ENCODE peak calls at places on chromosomes 2 and 18, in six cellular contexts. One of them, this sample, is unnamed.

GRCh38 chr18:55321268-55322175 is 266.5 kb downstream of the TCF4 start:
- DNase-seq in posterior vena cava: peak
- DNase-seq in NCI-H1092 treated with DMSO at 0.1 percent for 48 hours: peak
- DNase-seq in suprapubic skin: peak
- DNase-seq in H7: peak
- DNase-seq in omental fat pad: peak
- DNase-seq in this sample: peak

GRCh38 chr18:79515331-79515730 is 119.6 kb downstream of the NFATC1 start:
- DNase-seq in posterior vena cava: no peak
- DNase-seq in suprapubic skin: no peak
- DNase-seq in omental fat pad: no peak
- DNase-seq in NCI-H1092 treated with DMSO at 0.1 percent for 48 hours: no peak
- DNase-seq in H7: peak
- DNase-seq in this sample: no peak

GRCh38 chr2:59176737-59177136 is 935.6 kb upstream of the FANCL start:
- DNase-seq in H7: no peak
- DNase-seq in posterior vena cava: no peak
- DNase-seq in suprapubic skin: no peak
- DNase-seq in omental fat pad: no peak
- DNase-seq in NCI-H1092 treated with DMSO at 0.1 percent for 48 hours: no peak
- DNase-seq in this sample: no peak

GRCh38 chr18:37484893-37485834 is 80.4 kb downstream of the CELF4 start:
- DNase-seq in H7: peak
- DNase-seq in NCI-H1092 treated with DMSO at 0.1 percent for 48 hours: peak
- DNase-seq in posterior vena cava: no peak
- DNase-seq in omental fat pad: no peak
- DNase-seq in suprapubic skin: no peak
- DNase-seq in this sample: no peak

GRCh38 chr18:78587096-78587495 is 392.5 kb upstream of the SALL3 start:
- DNase-seq in H7: no peak
- DNase-seq in omental fat pad: no peak
- DNase-seq in NCI-H1092 treated with DMSO at 0.1 percent for 48 hours: no peak
- DNase-seq in suprapubic skin: no peak
- DNase-seq in posterior vena cava: no peak
- DNase-seq in this sample: peak

GRCh38 chr2:96869824-96870630 is at the start of gene SEMA4C:
- DNase-seq in posterior vena cava: peak
- DNase-seq in suprapubic skin: peak
- DNase-seq in omental fat pad: no peak
- DNase-seq in H7: peak
- DNase-seq in NCI-H1092 treated with DMSO at 0.1 percent for 48 hours: peak
- DNase-seq in this sample: peak

GRCh38 chr18:14914771-14915170 is 166.8 kb downstream of the ANKRD30B start:
- DNase-seq in omental fat pad: no peak
- DNase-seq in H7: no peak
- DNase-seq in suprapubic skin: no peak
- DNase-seq in posterior vena cava: no peak
- DNase-seq in NCI-H1092 treated with DMSO at 0.1 percent for 48 hours: no peak
- DNase-seq in this sample: no peak

GRCh38 chr18:48675912-48676311 is 137.1 kb downstream of the CTIF start:
- DNase-seq in suprapubic skin: no peak
- DNase-seq in posterior vena cava: peak
- DNase-seq in H7: peak
- DNase-seq in NCI-H1092 treated with DMSO at 0.1 percent for 48 hours: no peak
- DNase-seq in omental fat pad: no peak
- DNase-seq in this sample: no peak

GRCh38 chr2:201973316-201973715 is 60.3 kb upstream of the FZD7 start:
- DNase-seq in posterior vena cava: no peak
- DNase-seq in H7: no peak
- DNase-seq in NCI-H1092 treated with DMSO at 0.1 percent for 48 hours: no peak
- DNase-seq in omental fat pad: no peak
- DNase-seq in suprapubic skin: no peak
- DNase-seq in this sample: no peak

GRCh38 chr2:205785507-205786222 is 103.4 kb downstream of the NRP2 start:
- DNase-seq in H7: no peak
- DNase-seq in posterior vena cava: no peak
- DNase-seq in omental fat pad: no peak
- DNase-seq in NCI-H1092 treated with DMSO at 0.1 percent for 48 hours: peak
- DNase-seq in suprapubic skin: no peak
- DNase-seq in this sample: no peak

GRCh38 chr2:217900010-217900779 is 102.6 kb downstream of the TNS1 start:
- DNase-seq in H7: no peak
- DNase-seq in omental fat pad: no peak
- DNase-seq in NCI-H1092 treated with DMSO at 0.1 percent for 48 hours: peak
- DNase-seq in posterior vena cava: no peak
- DNase-seq in suprapubic skin: no peak
- DNase-seq in this sample: no peak

GRCh38 chr18:41881285-41881684 is 73.7 kb upstream of the PIK3C3 start:
- DNase-seq in suprapubic skin: no peak
- DNase-seq in NCI-H1092 treated with DMSO at 0.1 percent for 48 hours: no peak
- DNase-seq in posterior vena cava: no peak
- DNase-seq in omental fat pad: no peak
- DNase-seq in H7: no peak
- DNase-seq in this sample: no peak

GRCh38 chr2:231546014-231546413 is 15.8 kb upstream of the NMUR1 start:
- DNase-seq in suprapubic skin: no peak
- DNase-seq in posterior vena cava: no peak
- DNase-seq in NCI-H1092 treated with DMSO at 0.1 percent for 48 hours: no peak
- DNase-seq in H7: no peak
- DNase-seq in omental fat pad: no peak
- DNase-seq in this sample: no peak

GRCh38 chr2:94999431-94999883 is 26.1 kb upstream of the MAL start:
- DNase-seq in omental fat pad: no peak
- DNase-seq in suprapubic skin: peak
- DNase-seq in posterior vena cava: peak
- DNase-seq in H7: no peak
- DNase-seq in NCI-H1092 treated with DMSO at 0.1 percent for 48 hours: no peak
- DNase-seq in this sample: no peak

GRCh38 chr2:15940661-15941482 is 522 bp downstream of the MYCN start:
- DNase-seq in NCI-H1092 treated with DMSO at 0.1 percent for 48 hours: peak
- DNase-seq in posterior vena cava: no peak
- DNase-seq in suprapubic skin: peak
- DNase-seq in H7: no peak
- DNase-seq in omental fat pad: no peak
- DNase-seq in this sample: no peak

GRCh38 chr2:241844831-241845578 is 13.7 kb downstream of the PDCD1 start:
- DNase-seq in omental fat pad: no peak
- DNase-seq in H7: peak
- DNase-seq in posterior vena cava: peak
- DNase-seq in suprapubic skin: no peak
- DNase-seq in NCI-H1092 treated with DMSO at 0.1 percent for 48 hours: no peak
- DNase-seq in this sample: no peak

GRCh38 chr2:241796209-241796608 is 12.8 kb upstream of the NEU4 start:
- DNase-seq in NCI-H1092 treated with DMSO at 0.1 percent for 48 hours: no peak
- DNase-seq in omental fat pad: no peak
- DNase-seq in posterior vena cava: peak
- DNase-seq in H7: peak
- DNase-seq in suprapubic skin: no peak
- DNase-seq in this sample: no peak

GRCh38 chr2:98479959-98480524 is 35.4 kb downstream of the INPP4A start:
- DNase-seq in omental fat pad: peak
- DNase-seq in H7: peak
- DNase-seq in NCI-H1092 treated with DMSO at 0.1 percent for 48 hours: peak
- DNase-seq in suprapubic skin: peak
- DNase-seq in posterior vena cava: no peak
- DNase-seq in this sample: peak

GRCh38 chr18:78767648-78768071 is 212.0 kb upstream of the SALL3 start:
- DNase-seq in posterior vena cava: peak
- DNase-seq in H7: no peak
- DNase-seq in suprapubic skin: no peak
- DNase-seq in omental fat pad: no peak
- DNase-seq in NCI-H1092 treated with DMSO at 0.1 percent for 48 hours: no peak
- DNase-seq in this sample: no peak

GRCh38 chr18:24136967-24137373 is 1.9 kb upstream of the CABYR start:
- DNase-seq in suprapubic skin: no peak
- DNase-seq in omental fat pad: no peak
- DNase-seq in NCI-H1092 treated with DMSO at 0.1 percent for 48 hours: no peak
- DNase-seq in H7: no peak
- DNase-seq in posterior vena cava: no peak
- DNase-seq in this sample: no peak

GRCh38 chr2:99337931-99338580 is 867 bp downstream of the EIF5B start:
- DNase-seq in posterior vena cava: no peak
- DNase-seq in NCI-H1092 treated with DMSO at 0.1 percent for 48 hours: peak
- DNase-seq in omental fat pad: no peak
- DNase-seq in suprapubic skin: no peak
- DNase-seq in H7: peak
- DNase-seq in this sample: no peak

GRCh38 chr18:37864122-37864521 is 298.5 kb upstream of the CELF4 start:
- DNase-seq in H7: no peak
- DNase-seq in omental fat pad: no peak
- DNase-seq in NCI-H1092 treated with DMSO at 0.1 percent for 48 hours: no peak
- DNase-seq in suprapubic skin: no peak
- DNase-seq in posterior vena cava: no peak
- DNase-seq in this sample: no peak